ENCODE peak calls at places on chromosomes 7 and 10, in seven cellular contexts. Y is H1; C is neural progenitor cell; R is caudate nucleus; J is CMK; U is stimulated activated CD4-positive, alpha-beta T cell treated with anti-CD3 and anti-CD28 coated beads, Interleukin-15, amount 100 ng/mL, for 1 hour; H is A172. V is an unnamed sample.

GRCh38 chr10:69332278-69333010 is 54.1 kb downstream of the HK1 start:
- DNase-seq in Y (no peak), C (no peak), R (no peak), J (no peak), U (no peak), H (no peak), V (peak; percentile 31)

GRCh38 chr10:132534348-132535064 is 3.1 kb upstream of the INPP5A start:
- DNase-seq in Y (no peak), C (no peak), R (no peak), J (no peak), U (no peak), H (no peak), V (no peak)

GRCh38 chr7:135001390-135002165 is 15.3 kb downstream of the AGBL3 start:
- DNase-seq in Y (no peak), C (no peak), R (no peak), J (no peak), U (no peak), H (no peak), V (no peak)

GRCh38 chr7:21943436-21943835 is 2.3 kb downstream of the CDCA7L start:
- DNase-seq in Y (no peak), C (no peak), R (no peak), J (no peak), U (no peak), H (no peak), V (no peak)

GRCh38 chr7:43037531-43037930 is 74.9 kb upstream of the HECW1 start:
- DNase-seq in Y (no peak), C (no peak), R (no peak), J (no peak), U (no peak), H (no peak), V (no peak)

GRCh38 chr7:88216276-88216675 is 3.6 kb downstream of the SRI start:
- DNase-seq in Y (no peak), C (no peak), R (no peak), J (no peak), U (no peak), H (no peak), V (no peak)

GRCh38 chr7:143285454-143285756 is 647 bp downstream of the TMEM139 start:
- DNase-seq in Y (no peak), C (no peak), R (no peak), J (no peak), U (no peak), H (peak; percentile 72), V (no peak)

GRCh38 chr7:88184848-88185304 is 35.0 kb downstream of the SRI start:
- DNase-seq in Y (no peak), C (no peak), R (no peak), J (no peak), U (no peak), H (peak; percentile 87), V (peak; percentile 7)

GRCh38 chr7:20328692-20329091 is 2.0 kb upstream of the ITGB8 start:
- DNase-seq in Y (no peak), C (no peak), R (no peak), J (no peak), U (no peak), H (no peak), V (no peak)

GRCh38 chr7:155665957-155666287 is 21.5 kb downstream of the RBM33 start:
- DNase-seq in Y (no peak), C (no peak), R (no peak), J (no peak), U (no peak), H (peak; percentile 80), V (peak; percentile 85)

GRCh38 chr10:59808896-59809643 is 55.8 kb upstream of the MRLN start:
- DNase-seq in Y (peak; percentile 72), C (peak; percentile 72), R (peak; percentile 42), J (peak; percentile 33), U (peak; percentile 63), H (peak; percentile 76), V (peak; percentile 60)

GRCh38 chr10:110765513-110766375 is 106.0 kb upstream of the PDCD4 start:
- DNase-seq in Y (no peak), C (no peak), R (no peak), J (no peak), U (no peak), H (no peak), V (no peak)